ENCODE peak calls at places on chromosomes 11 and 22, in eight cellular contexts. W is fibroblast of mammary gland, J is IMR-90, R is astrocyte, G is body of pancreas, H is bronchial epithelial cell, C is SJSA1, Q is OCI-LY7. T is an unnamed sample.

GRCh38 chr22:43186272-43187170 is at the start of gene TTLL12:
- DNase-seq in G (peak), C (peak), J (peak), H (no peak), Q (peak), W (no peak), R (no peak), T (no peak)

GRCh38 chr11:7965386-7965785 is at the start of gene NLRP10:
- DNase-seq in C (no peak), Q (no peak), G (no peak), J (peak), R (peak), W (peak), H (peak), T (no peak)

GRCh38 chr22:23306438-23306921 is 126.2 kb downstream of the BCR start:
- DNase-seq in W (peak), Q (no peak), C (no peak), R (peak), H (peak), J (peak), G (no peak), T (no peak)

GRCh38 chr11:110249066-110249465 is 47.3 kb downstream of the RDX start:
- DNase-seq in C (no peak), R (no peak), Q (no peak), H (peak), G (no peak), J (no peak), W (peak), T (no peak)

GRCh38 chr11:65542738-65543390 is 15.3 kb downstream of the LTBP3 start:
- DNase-seq in R (no peak), W (no peak), C (no peak), G (no peak), J (no peak), H (no peak), Q (no peak), T (no peak)

GRCh38 chr11:95095858-95096587 is 6.4 kb downstream of the ENDOD1 start:
- DNase-seq in C (no peak), Q (peak), W (peak), J (peak), G (no peak), H (peak), R (peak), T (no peak)

GRCh38 chr11:100929377-100929776 is 200.2 kb downstream of the PGR start:
- DNase-seq in W (peak), Q (no peak), H (peak), J (peak), G (no peak), R (peak), C (peak), T (no peak)

GRCh38 chr11:65045728-65046127 is 4.7 kb downstream of the SAC3D1 start:
- DNase-seq in C (no peak), G (no peak), Q (no peak), R (no peak), W (no peak), J (no peak), H (no peak), T (no peak)

GRCh38 chr11:117966908-117967307 is 19.3 kb upstream of the IL10RA start:
- DNase-seq in Q (no peak), J (no peak), C (no peak), G (no peak), H (no peak), W (no peak), R (no peak), T (no peak)

GRCh38 chr11:83459802-83460201 is 173.6 kb upstream of the CCDC90B start:
- DNase-seq in J (no peak), C (no peak), W (peak), R (no peak), H (peak), G (no peak), Q (no peak), T (no peak)

GRCh38 chr11:3888876-3889275 is 33.4 kb downstream of the STIM1 start:
- DNase-seq in Q (no peak), R (no peak), W (no peak), J (no peak), C (no peak), G (no peak), H (no peak), T (no peak)

GRCh38 chr11:77074205-77074604 is 7.4 kb downstream of the CAPN5 start:
- DNase-seq in R (no peak), H (no peak), C (no peak), G (peak), W (no peak), Q (no peak), J (no peak), T (no peak)

GRCh38 chr11:107576497-107577086 is 11.1 kb upstream of the ALKBH8 start:
- DNase-seq in R (no peak), H (peak), G (peak), W (peak), C (no peak), J (peak), Q (peak), T (no peak)

GRCh38 chr11:134639586-134640330 is 227.7 kb upstream of the B3GAT1 start:
- DNase-seq in G (no peak), Q (no peak), C (no peak), R (no peak), H (peak), W (no peak), J (no peak), T (no peak)

GRCh38 chr11:20594274-20595061 is 4.9 kb upstream of the SLC6A5 start:
- DNase-seq in Q (no peak), R (no peak), G (no peak), W (no peak), J (no peak), C (no peak), H (peak), T (no peak)

GRCh38 chr11:23755076-23755475 is 741.8 kb upstream of the LUZP2 start:
- DNase-seq in H (peak), G (no peak), Q (no peak), R (no peak), J (no peak), C (no peak), W (peak), T (no peak)

GRCh38 chr22:35835267-35835997 is 117.8 kb downstream of the APOL5 start:
- DNase-seq in C (no peak), R (peak), J (peak), G (no peak), Q (no peak), W (peak), H (peak), T (no peak)

GRCh38 chr11:26457660-26458059 is 114.4 kb downstream of the MUC15 start:
- DNase-seq in Q (no peak), R (no peak), W (no peak), J (no peak), G (no peak), H (no peak), C (no peak), T (no peak)

GRCh38 chr11:32430586-32431357 is 4.6 kb downstream of the WT1 start:
- DNase-seq in G (no peak), J (no peak), Q (no peak), R (no peak), H (no peak), W (no peak), C (no peak), T (no peak)

GRCh38 chr11:17494019-17494418 is 17.4 kb upstream of the ABCC8 start:
- DNase-seq in H (no peak), R (no peak), J (no peak), C (no peak), W (no peak), Q (no peak), G (no peak), T (no peak)

GRCh38 chr11:117716652-117717440 is 80.2 kb downstream of the DSCAML1 start:
- DNase-seq in J (no peak), C (no peak), R (no peak), G (no peak), W (no peak), H (no peak), Q (no peak), T (no peak)

GRCh38 chr11:133530501-133530835 is 1.8 kb downstream of the OPCML start:
- DNase-seq in H (no peak), W (no peak), G (no peak), C (no peak), J (no peak), R (no peak), Q (no peak), T (no peak)

GRCh38 chr11:116928102-116928777 is 90.8 kb upstream of the APOA1 start:
- DNase-seq in G (no peak), C (no peak), Q (peak), W (no peak), J (no peak), H (no peak), R (no peak), T (no peak)

GRCh38 chr11:16809901-16810668 is 71.6 kb downstream of the C11orf58 start:
- DNase-seq in H (peak), J (peak), G (peak), W (peak), C (no peak), Q (no peak), R (peak), T (no peak)

GRCh38 chr11:64856382-64857227 is 12.2 kb upstream of the CDC42BPG start:
- DNase-seq in R (peak), W (peak), Q (no peak), H (peak), C (peak), J (peak), G (no peak), T (no peak)

GRCh38 chr11:106670069-106670468 is 348.2 kb downstream of the GUCY1A2 start:
- DNase-seq in H (no peak), Q (no peak), J (peak), W (no peak), G (no peak), R (peak), C (no peak), T (peak)

DNA sequence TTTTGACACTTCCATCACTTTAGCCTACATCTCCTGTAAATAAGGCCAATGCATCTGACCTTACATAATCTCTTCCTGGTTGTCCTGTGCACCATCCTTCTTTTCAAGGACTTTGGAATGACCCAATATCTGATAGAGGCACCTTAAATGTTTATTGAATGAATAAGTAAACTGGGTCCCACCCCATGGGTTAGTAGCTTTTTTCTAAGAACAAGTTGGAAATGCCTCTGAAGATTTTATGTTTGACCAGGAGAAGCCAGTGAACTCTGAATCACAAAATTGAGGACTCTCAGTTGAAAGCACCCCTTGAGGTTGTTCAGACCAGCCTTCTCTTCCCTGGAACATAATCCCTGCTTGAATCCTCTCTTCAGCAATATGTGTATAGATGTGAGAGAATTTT is 1.4 kb downstream of the RNF185 start:
- DNase-seq in G (no peak), Q (no peak), W (no peak), R (no peak), C (no peak), J (no peak), H (no peak), T (no peak)
- H3K4me3 ChIP-seq in G (no peak), Q (peak), W (peak), R (peak), C (peak), J (peak), H (peak), T (no peak)

GRCh38 chr11:453564-453963 is 3.5 kb downstream of the PTDSS2 start:
- DNase-seq in W (no peak), Q (no peak), H (no peak), J (no peak), R (no peak), C (no peak), G (no peak), T (no peak)
- H3K4me3 ChIP-seq in W (no peak), Q (no peak), H (no peak), J (no peak), R (no peak), C (no peak), G (no peak), T (no peak)

GRCh38 chr11:72759468-72759867 is 7.3 kb upstream of the ARAP1 start:
- DNase-seq in H (no peak), Q (no peak), C (no peak), G (no peak), J (no peak), W (no peak), R (peak), T (no peak)

GRCh38 chr11:72763823-72764222 is 11.6 kb upstream of the ARAP1 start:
- DNase-seq in G (no peak), H (no peak), Q (no peak), C (no peak), R (no peak), W (no peak), J (no peak), T (no peak)

GRCh38 chr11:72764503-72764902 is 12.3 kb upstream of the ARAP1 start:
- DNase-seq in W (no peak), R (no peak), J (no peak), G (no peak), H (peak), Q (no peak), C (no peak), T (no peak)

GRCh38 chr11:72760543-72761400 is 8.6 kb upstream of the ARAP1 start:
- DNase-seq in G (no peak), W (peak), Q (no peak), C (no peak), R (peak), H (peak), J (peak), T (no peak)

DNA sequence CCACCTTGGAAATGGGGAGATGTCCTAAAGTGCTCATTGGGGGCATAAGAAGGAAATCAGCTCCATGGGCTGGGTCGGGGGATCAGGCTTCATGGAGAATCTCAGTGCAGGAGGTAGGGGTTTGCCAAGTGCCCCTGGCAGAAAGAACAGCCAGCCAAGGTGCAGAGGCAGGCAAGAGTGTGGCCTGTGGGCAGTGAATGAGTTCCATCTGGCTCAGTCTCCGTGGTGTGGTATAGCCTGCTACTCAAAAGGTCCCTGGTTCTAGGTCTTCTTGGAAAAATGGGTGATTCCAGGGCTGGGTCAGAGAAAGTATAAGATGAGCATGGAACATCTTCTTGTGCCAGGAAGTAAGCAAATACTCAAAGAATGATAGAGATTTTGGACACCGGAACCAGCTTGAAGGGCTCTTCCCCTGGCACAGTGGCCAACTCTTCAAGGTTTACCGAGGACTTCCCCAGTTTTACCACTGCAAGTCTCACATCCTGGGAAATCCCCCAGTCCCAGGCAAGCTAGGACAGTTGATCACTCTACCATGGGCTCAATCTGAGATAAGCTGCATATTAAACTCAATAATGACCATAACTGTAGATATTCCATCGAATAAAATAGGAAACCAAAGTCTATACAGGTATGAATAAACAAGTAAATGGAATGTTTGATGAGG is 10.6 kb upstream of the ARAP1 start:
- DNase-seq in G (no peak), J (no peak), H (no peak), Q (no peak), R (no peak), W (no peak), C (no peak), T (no peak)
- H3K4me3 ChIP-seq in G (no peak), J (no peak), H (no peak), Q (no peak), R (no peak), W (no peak), C (no peak), T (no peak)

GRCh38 chr22:31970490-31971444 is 26.4 kb downstream of the YWHAH start:
- DNase-seq in J (peak), R (no peak), H (peak), Q (peak), W (peak), G (peak), C (peak), T (peak)
- H3K4me3 ChIP-seq in J (peak), R (peak), H (peak), Q (peak), W (peak), G (no peak), C (peak), T (peak)

GRCh38 chr22:40157546-40157945 is 20.2 kb upstream of the TNRC6B start:
- DNase-seq in H (no peak), Q (no peak), C (no peak), W (no peak), J (no peak), R (no peak), G (no peak), T (no peak)

GRCh38 chr22:40156001-40156516 is 21.7 kb upstream of the TNRC6B start:
- DNase-seq in R (peak), G (peak), H (peak), J (peak), W (peak), C (peak), Q (no peak), T (no peak)

GRCh38 chr22:40153705-40154104 is 24.0 kb upstream of the TNRC6B start:
- DNase-seq in H (no peak), J (no peak), G (no peak), W (no peak), Q (no peak), C (no peak), R (no peak), T (no peak)

GRCh38 chr22:40147388-40148176 is 30.1 kb upstream of the TNRC6B start:
- DNase-seq in J (no peak), C (no peak), R (no peak), W (no peak), H (no peak), G (no peak), Q (no peak), T (no peak)

GRCh38 chr22:40153186-40153585 is 24.5 kb upstream of the TNRC6B start:
- DNase-seq in W (no peak), C (no peak), R (no peak), G (no peak), H (no peak), Q (no peak), J (no peak), T (no peak)
- H3K4me3 ChIP-seq in W (no peak), C (no peak), R (no peak), G (no peak), H (no peak), Q (no peak), J (no peak), T (no peak)

DNA sequence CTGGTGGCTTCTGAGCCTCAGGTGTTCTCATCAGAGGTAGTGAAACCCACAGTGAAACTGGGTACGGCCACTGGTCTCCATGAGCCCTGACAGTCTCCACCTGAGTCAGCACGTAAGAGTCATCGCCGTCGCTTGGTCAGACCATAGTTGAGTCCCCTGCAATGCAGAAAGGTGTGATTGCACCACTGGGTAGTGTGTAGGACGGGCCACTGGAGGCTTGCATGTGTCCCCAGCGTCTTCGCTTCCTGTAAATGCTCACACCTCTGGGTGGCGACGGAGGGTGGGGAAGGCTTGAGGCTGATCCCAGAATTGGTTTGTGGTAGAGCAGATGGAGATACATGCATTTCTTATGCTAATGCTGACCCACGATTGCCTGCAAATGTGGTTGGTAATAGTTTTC is 26.4 kb downstream of the CTTN start:
- DNase-seq in J (no peak), G (no peak), H (no peak), Q (no peak), C (no peak), R (no peak), W (no peak), T (no peak)
- H3K4me3 ChIP-seq in J (no peak), G (no peak), H (no peak), Q (no peak), C (no peak), R (no peak), W (no peak), T (no peak)

GRCh38 chr22:38204784-38205183 is 3.0 kb downstream of the MAFF start:
- DNase-seq in R (peak), Q (peak), W (no peak), H (no peak), C (no peak), G (no peak), J (no peak), T (no peak)
- H3K4me3 ChIP-seq in R (peak), Q (no peak), W (no peak), H (no peak), C (no peak), G (no peak), J (no peak), T (no peak)